ENCODE peak calls at places on chromosomes 2 and 18, in six cellular contexts. F is adrenal gland, L is sigmoid colon, W is heart left ventricle, D is tibial nerve, N is ovary. Y is an unnamed sample.

GRCh38 chr2:24711881-24712280 is 81.3 kb downstream of the PTRHD1 start:
- DNase-seq in N (no peak), D (no peak), L (no peak), F (no peak), W (no peak), Y (no peak)

GRCh38 chr2:18169121-18169786 is 290.8 kb downstream of the KCNS3 start:
- DNase-seq in D (no peak), F (no peak), W (no peak), L (no peak), N (no peak), Y (no peak)

GRCh38 chr18:64110692-64111480 is 38.0 kb downstream of the LINC00305 start:
- DNase-seq in W (no peak), N (no peak), L (no peak), D (no peak), F (no peak), Y (no peak)

GRCh38 chr2:71685941-71686611 is 232.7 kb downstream of the DYSF start:
- DNase-seq in D (no peak), N (no peak), F (no peak), W (peak), L (peak), Y (peak)

GRCh38 chr18:69787825-69788547 is 159.7 kb downstream of the CD226 start:
- DNase-seq in N (no peak), D (no peak), F (no peak), W (no peak), L (no peak), Y (no peak)

GRCh38 chr2:184596819-184597411 is 1.4 kb upstream of the ZNF804A start:
- DNase-seq in L (no peak), F (no peak), D (no peak), W (no peak), N (no peak), Y (no peak)

GRCh38 chr2:37775908-37776250 is 104.4 kb upstream of the CDC42EP3 start:
- DNase-seq in D (peak), N (peak), L (peak), W (no peak), F (no peak), Y (no peak)

GRCh38 chr18:7273301-7273911 is 42.5 kb downstream of the LRRC30 start:
- DNase-seq in L (peak), F (peak), D (peak), W (peak), N (no peak), Y (peak)

GRCh38 chr2:37322368-37322767 is 2.3 kb downstream of the PRKD3 start:
- DNase-seq in N (no peak), D (no peak), L (no peak), F (no peak), W (no peak), Y (no peak)

GRCh38 chr2:135072125-135072997 is 20.3 kb downstream of the RAB3GAP1 start:
- DNase-seq in L (no peak), F (no peak), W (no peak), N (no peak), D (no peak), Y (no peak)

GRCh38 chr18:24063121-24063731 is 48.7 kb downstream of the TTC39C start:
- DNase-seq in F (no peak), N (no peak), D (no peak), L (no peak), W (no peak), Y (no peak)

GRCh38 chr18:62407660-62408059 is 82.5 kb downstream of the TNFRSF11A start:
- DNase-seq in F (no peak), L (no peak), D (no peak), N (no peak), W (no peak), Y (no peak)

GRCh38 chr2:71940695-71941094 is 207.0 kb downstream of the CYP26B1 start:
- DNase-seq in D (no peak), N (no peak), W (no peak), L (no peak), F (no peak), Y (no peak)

GRCh38 chr18:46425511-46425910 is 231.5 kb downstream of the LOXHD1 start:
- DNase-seq in W (no peak), N (no peak), L (no peak), F (no peak), D (no peak), Y (no peak)

GRCh38 chr18:78506031-78506461 is 473.6 kb upstream of the SALL3 start:
- DNase-seq in F (no peak), N (no peak), W (no peak), L (peak), D (no peak), Y (no peak)

GRCh38 chr2:11444737-11445136 is 21.2 kb downstream of the E2F6 start:
- DNase-seq in F (no peak), W (no peak), N (no peak), D (no peak), L (no peak), Y (no peak)

GRCh38 chr2:158600155-158600802 is 143.5 kb downstream of the PKP4 start:
- DNase-seq in W (peak), D (peak), N (peak), F (peak), L (no peak), Y (no peak)

GRCh38 chr2:28277466-28277865 is 115.2 kb upstream of the FOSL2 start:
- DNase-seq in F (no peak), N (no peak), W (no peak), D (no peak), L (no peak), Y (no peak)

GRCh38 chr2:67752964-67753363 is 309.8 kb downstream of the C1D start:
- DNase-seq in L (no peak), D (no peak), F (no peak), N (no peak), W (no peak), Y (no peak)

GRCh38 chr2:111636905-111637304 is 247.1 kb downstream of the ANAPC1 start:
- DNase-seq in D (no peak), N (no peak), L (no peak), F (no peak), W (no peak), Y (no peak)

GRCh38 chr2:223855426-223855825 is 18.0 kb upstream of the AP1S3 start:
- DNase-seq in F (no peak), N (no peak), D (no peak), W (no peak), L (no peak), Y (no peak)

GRCh38 chr2:12318427-12319057 is 398.2 kb upstream of the TRIB2 start:
- DNase-seq in F (peak), L (no peak), N (no peak), W (no peak), D (no peak), Y (no peak)

GRCh38 chr2:38505779-38506178 is 96.9 kb downstream of the HNRNPLL start:
- DNase-seq in D (peak), W (peak), N (peak), F (peak), L (peak), Y (no peak)

GRCh38 chr18:70907673-70908072 is 618.8 kb downstream of the SOCS6 start:
- DNase-seq in D (no peak), L (no peak), F (no peak), N (no peak), W (no peak), Y (no peak)

GRCh38 chr18:58125183-58125582 is 81.2 kb downstream of the NEDD4L start:
- DNase-seq in W (no peak), L (no peak), D (no peak), N (no peak), F (no peak), Y (no peak)

GRCh38 chr2:231554748-231555545 is 24.7 kb upstream of the NMUR1 start:
- DNase-seq in W (peak), D (peak), F (peak), N (peak), L (peak), Y (peak)

GRCh38 chr2:85744771-85745601 is 8.8 kb upstream of the ATOH8 start:
- DNase-seq in F (no peak), L (peak), W (peak), D (peak), N (peak), Y (no peak)

GRCh38 chr2:191246820-191247380 is 1.7 kb downstream of the MYO1B start:
- DNase-seq in N (no peak), L (no peak), W (no peak), F (no peak), D (no peak), Y (no peak)

GRCh38 chr2:23595601-23596251 is 210.7 kb downstream of the KLHL29 start:
- DNase-seq in L (peak), W (no peak), F (peak), D (no peak), N (no peak), Y (peak)

GRCh38 chr2:42788-43187 is 3.5 kb downstream of the FAM110C start:
- DNase-seq in W (no peak), F (no peak), D (no peak), L (no peak), N (no peak), Y (no peak)

GRCh38 chr2:15711126-15711860 is 119.6 kb downstream of the DDX1 start:
- DNase-seq in N (no peak), L (no peak), D (no peak), W (no peak), F (no peak), Y (no peak)

GRCh38 chr2:75340560-75340959 is 141.2 kb upstream of the TACR1 start:
- DNase-seq in N (no peak), W (no peak), D (no peak), F (no peak), L (no peak), Y (no peak)

GRCh38 chr2:197873293-197873701 is 68.9 kb downstream of the PLCL1 start:
- DNase-seq in D (no peak), W (peak), F (no peak), L (no peak), N (no peak), Y (no peak)

GRCh38 chr18:77177009-77177408 is 44.4 kb upstream of the MBP start:
- DNase-seq in L (no peak), N (no peak), W (no peak), F (no peak), D (no peak), Y (no peak)

GRCh38 chr2:69997296-69998184 is 36.1 kb upstream of the ASPRV1 start:
- DNase-seq in D (no peak), N (no peak), F (peak), W (no peak), L (no peak), Y (peak)

GRCh38 chr2:41101281-41101680 is 649.4 kb upstream of the SLC8A1 start:
- DNase-seq in L (no peak), W (no peak), F (no peak), D (no peak), N (no peak), Y (no peak)

GRCh38 chr18:75790821-75791220 is 363.3 kb upstream of the SMIM21 start:
- DNase-seq in W (no peak), L (no peak), F (no peak), D (no peak), N (no peak), Y (no peak)

GRCh38 chr2:216498418-216499413 is at the start of gene RPL37A:
- DNase-seq in F (peak), L (peak), D (peak), W (peak), N (peak), Y (peak)
- TF ChIP-seq POLR2A in F (peak), L (peak), D (peak), W (peak), N (peak), Y (peak)

GRCh38 chr2:224930990-224931389 is 111.3 kb downstream of the DOCK10 start:
- DNase-seq in F (no peak), W (no peak), N (no peak), L (no peak), D (no peak), Y (no peak)
- TF ChIP-seq CTCF in F (no peak), W (no peak), N (no peak), L (no peak), D (no peak), Y (no peak)

GRCh38 chr18:9139400-9140039 is 2.9 kb downstream of the ANKRD12 start:
- DNase-seq in F (no peak), N (no peak), D (no peak), W (no peak), L (no peak), Y (no peak)

GRCh38 chr18:9135081-9135911 is 1.3 kb upstream of the ANKRD12 start:
- DNase-seq in N (no peak), D (no peak), F (no peak), L (no peak), W (no peak), Y (no peak)

GRCh38 chr18:9136315-9137141 is at the start of gene ANKRD12:
- DNase-seq in W (peak), F (peak), N (peak), L (peak), D (peak), Y (peak)

GRCh38 chr18:9135912-9136314 is 668 bp upstream of the ANKRD12 start:
- DNase-seq in N (no peak), D (no peak), F (peak), L (no peak), W (no peak), Y (no peak)

DNA sequence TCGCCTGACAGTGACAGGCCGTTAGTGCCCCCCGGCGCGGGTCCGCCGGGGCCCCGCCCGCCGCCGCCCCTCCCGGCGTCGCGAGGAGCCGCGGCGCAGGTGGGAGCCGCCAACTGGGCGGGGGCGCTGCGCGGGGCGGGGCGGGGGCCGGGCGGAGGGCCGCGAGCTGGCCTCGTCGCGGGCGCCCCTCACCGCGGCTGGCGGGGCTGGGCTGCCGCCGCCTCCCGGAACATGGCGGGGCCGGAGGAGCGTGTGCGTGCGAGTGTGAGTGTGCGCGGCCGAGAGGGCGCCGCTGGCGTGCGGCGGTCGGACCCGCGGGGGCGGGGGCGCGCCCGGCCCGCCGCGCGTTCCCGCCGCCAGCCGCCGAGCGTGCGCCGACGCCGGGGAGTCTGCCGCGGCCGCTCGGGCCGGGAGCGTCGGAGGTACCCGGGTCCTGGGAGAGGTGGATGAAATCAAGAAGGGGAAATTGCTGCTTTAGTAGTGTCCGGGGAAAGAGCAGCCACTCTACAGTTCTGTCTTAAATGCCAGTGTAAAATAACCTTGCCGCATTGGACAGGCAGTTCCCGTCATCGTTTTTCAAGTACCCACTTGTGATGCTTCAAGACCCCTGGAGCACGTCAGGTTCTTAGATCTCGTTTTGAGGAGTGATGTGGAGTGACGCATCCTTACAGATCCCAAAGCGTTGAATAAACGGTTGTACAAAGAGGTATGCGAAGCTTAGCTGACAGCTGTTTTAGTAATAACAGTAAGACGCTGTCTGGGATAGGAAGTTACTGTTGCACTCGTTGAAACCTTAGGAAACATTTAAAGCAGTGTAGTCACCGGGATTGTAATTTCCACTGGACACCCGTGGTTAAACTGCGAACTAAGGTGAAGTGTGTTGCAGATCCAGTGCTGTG is 836 bp downstream of the ANKRD12 start:
- DNase-seq in W (peak), F (peak), D (peak), L (peak), N (peak), Y (peak)
- TF ChIP-seq POLR2A in W (no peak), F (peak), D (peak), L (no peak), N (no peak), Y (no peak)

GRCh38 chr2:209553913-209554312 is 130.1 kb downstream of the MAP2 start:
- DNase-seq in F (no peak), L (no peak), N (no peak), D (no peak), W (no peak), Y (no peak)
- TF ChIP-seq CTCF in F (no peak), L (no peak), N (no peak), D (no peak), W (no peak), Y (no peak)

DNA sequence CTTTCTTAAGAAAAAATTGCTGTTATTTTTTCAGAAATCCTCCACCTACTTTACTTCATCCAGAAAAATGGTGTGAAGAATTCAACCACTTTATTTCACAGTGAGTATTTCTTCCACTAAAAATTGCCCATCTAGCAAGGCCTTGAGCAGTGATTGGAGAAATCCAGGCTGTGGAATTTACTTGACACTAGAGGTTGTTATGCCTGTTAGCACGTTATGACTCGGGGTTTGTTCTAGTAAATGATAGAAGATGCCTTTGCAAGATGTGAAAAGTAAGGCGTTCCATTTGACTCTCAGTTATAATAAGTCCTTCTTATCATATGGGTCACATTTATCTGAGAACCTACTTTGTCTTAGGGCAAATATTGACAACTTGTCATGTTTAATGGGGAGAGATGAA is 157.4 kb downstream of the MYO3B start:
- DNase-seq in L (no peak), D (no peak), F (no peak), N (no peak), W (no peak), Y (no peak)
- TF ChIP-seq POLR2A in L (no peak), D (no peak), F (no peak), N (no peak), W (no peak), Y (no peak)

DNA sequence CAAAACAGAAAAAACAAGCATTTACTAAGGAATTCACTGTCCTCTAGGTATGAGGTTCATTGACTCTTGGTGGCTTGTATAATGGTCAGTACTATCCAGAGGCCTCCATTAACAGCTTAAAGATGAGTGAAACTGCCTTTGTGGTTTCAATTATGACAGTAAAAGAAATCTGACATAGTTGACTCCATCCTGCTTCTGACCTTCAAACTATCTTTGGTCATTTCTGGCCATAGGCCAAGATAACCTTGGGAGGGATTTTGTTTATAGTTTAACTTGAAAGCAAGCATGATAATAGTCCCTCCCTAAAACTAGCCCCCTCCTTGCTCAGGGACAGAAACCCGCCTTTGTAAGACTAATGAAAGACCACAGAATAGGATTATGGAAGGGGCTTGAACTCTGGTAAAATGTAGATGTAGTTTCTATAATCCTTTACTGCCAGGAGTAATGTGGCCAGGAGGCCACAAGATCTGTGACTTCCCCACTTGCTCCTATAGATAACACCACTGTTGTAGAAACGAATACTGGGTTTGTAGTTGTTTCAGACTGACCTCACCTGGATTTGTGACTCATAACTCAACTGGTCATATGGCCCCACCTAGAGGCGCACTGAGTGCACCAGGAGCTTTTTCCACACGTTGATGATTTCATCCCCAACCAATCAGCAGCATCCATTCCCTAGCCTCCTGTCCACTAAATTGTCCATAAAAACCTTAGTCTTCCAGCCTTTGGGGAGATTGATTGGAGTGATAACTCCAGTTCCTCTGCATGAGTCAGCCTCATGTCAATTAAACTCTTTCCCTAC is 8.6 kb upstream of the PLEKHM3 start:
- DNase-seq in D (no peak), N (no peak), F (peak), W (no peak), L (no peak), Y (no peak)
- TF ChIP-seq CTCF in D (peak), N (no peak), F (peak), W (peak), L (no peak), Y (peak)

DNA sequence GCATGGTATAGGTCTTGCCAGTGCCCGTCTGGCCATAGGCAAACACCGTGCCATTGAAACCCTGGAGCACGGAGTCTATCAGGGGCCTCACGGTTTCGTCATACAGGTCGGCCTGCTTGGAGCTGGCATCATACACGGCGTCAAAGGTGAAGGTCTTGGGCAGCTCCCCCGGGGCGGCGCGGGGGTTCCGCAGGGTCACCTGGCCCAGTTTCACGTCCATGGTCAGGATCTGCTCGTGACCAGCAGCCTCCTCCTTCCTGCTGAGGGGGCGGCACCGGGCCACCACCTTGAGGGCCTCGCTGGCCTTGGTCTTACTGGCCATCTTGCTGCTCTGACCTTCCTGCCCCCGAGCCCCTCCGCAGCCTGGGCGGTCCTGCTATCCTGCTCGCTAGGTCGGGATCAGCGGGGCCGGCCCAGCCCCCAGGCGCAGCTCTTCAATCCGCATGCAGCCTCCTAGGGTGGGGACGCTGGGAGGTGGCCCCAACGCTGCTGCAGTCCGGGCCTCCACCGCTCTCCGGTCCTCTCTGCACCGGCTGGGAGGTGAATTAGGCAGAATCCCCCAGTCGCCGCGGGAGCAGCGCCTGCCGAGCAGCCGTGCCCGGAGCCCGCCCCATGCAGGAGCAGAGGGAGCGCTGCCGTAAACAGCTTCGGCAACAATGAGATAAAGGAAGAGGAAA is 563 bp downstream of the KIF3C start:
- DNase-seq in L (no peak), F (peak), D (no peak), N (peak), W (no peak), Y (peak)
- TF ChIP-seq POLR2A in L (no peak), F (no peak), D (no peak), N (no peak), W (no peak), Y (no peak)

Y was measured in spleen.